ENCODE peak calls at places on chromosomes 12 and 14, in ten cellular contexts. J is Calu3, Q is MM.1S, R is GM20000, L is HFFc6, K is cardiac fibroblast, G is MCF 10A, V is dorsolateral prefrontal cortex, P is tibial artery, S is transverse colon. M is an unnamed sample.

GRCh38 chr12:82687020-82687951 is 580 bp downstream of the TMTC2 start:
- DNase-seq in J (peak), Q (peak), R (peak), L (peak), K (peak), G (peak), V (peak), P (peak), S (peak), M (peak)

GRCh38 chr12:62679569-62679968 is 212.9 kb downstream of the MON2 start:
- DNase-seq in J (no peak), Q (no peak), R (no peak), L (no peak), K (peak), G (no peak), V (no peak), P (no peak), S (no peak), M (no peak)

GRCh38 chr12:87953257-87953860 is 75.8 kb downstream of the C12orf50 start:
- DNase-seq in J (peak), Q (peak), R (peak), L (peak), K (peak), G (peak), V (peak), P (no peak), S (no peak), M (no peak)

GRCh38 chr14:41607966-41608663 is 1.4 kb downstream of the LRFN5 start:
- DNase-seq in J (no peak), Q (no peak), R (no peak), L (no peak), K (no peak), G (no peak), V (peak), P (no peak), S (no peak), M (no peak)

GRCh38 chr12:110591508-110592051 is 8.5 kb upstream of the PPTC7 start:
- DNase-seq in J (no peak), Q (no peak), R (no peak), L (no peak), K (no peak), G (no peak), V (no peak), P (no peak), S (no peak), M (no peak)

GRCh38 chr12:92769124-92769901 is 66.5 kb downstream of the PLEKHG7 start:
- DNase-seq in J (no peak), Q (peak), R (peak), L (no peak), K (peak), G (no peak), V (no peak), P (no peak), S (no peak), M (no peak)

GRCh38 chr14:63666326-63666725 is 24.7 kb upstream of the WDR89 start:
- DNase-seq in J (no peak), Q (no peak), R (no peak), L (no peak), K (peak), G (no peak), V (no peak), P (no peak), S (no peak), M (no peak)

GRCh38 chr14:79270361-79270760 is 940.9 kb downstream of the DIO2 start:
- DNase-seq in J (no peak), Q (no peak), R (no peak), L (no peak), K (no peak), G (no peak), V (no peak), P (no peak), S (no peak), M (no peak)

GRCh38 chr12:27331299-27331926 is 1.2 kb upstream of the BMAL2 start:
- DNase-seq in J (peak), Q (peak), R (peak), L (peak), K (peak), G (peak), V (no peak), P (no peak), S (no peak), M (peak)

GRCh38 chr14:49774111-49774510 is 6.2 kb downstream of the KLHDC2 start:
- DNase-seq in J (no peak), Q (no peak), R (no peak), L (peak), K (no peak), G (no peak), V (no peak), P (no peak), S (no peak), M (no peak)

GRCh38 chr14:99524804-99525698 is 43.8 kb downstream of the CCNK start:
- DNase-seq in J (peak), Q (no peak), R (no peak), L (peak), K (peak), G (peak), V (no peak), P (no peak), S (peak), M (peak)

GRCh38 chr12:115377781-115378180 is 693.8 kb upstream of the TBX3 start:
- DNase-seq in J (no peak), Q (no peak), R (no peak), L (no peak), K (no peak), G (no peak), V (no peak), P (no peak), S (no peak), M (no peak)

GRCh38 chr12:110941391-110941790 is 21.0 kb upstream of the MYL2 start:
- DNase-seq in J (no peak), Q (no peak), R (no peak), L (no peak), K (no peak), G (no peak), V (no peak), P (no peak), S (no peak), M (no peak)

GRCh38 chr12:60308366-60309000 is 712.7 kb downstream of the SLC16A7 start:
- DNase-seq in J (no peak), Q (no peak), R (no peak), L (peak), K (no peak), G (peak), V (no peak), P (no peak), S (no peak), M (no peak)

GRCh38 chr14:104086210-104086660 is 735 bp downstream of the ASPG start:
- DNase-seq in J (no peak), Q (no peak), R (no peak), L (no peak), K (no peak), G (no peak), V (no peak), P (no peak), S (peak), M (no peak)

DNA sequence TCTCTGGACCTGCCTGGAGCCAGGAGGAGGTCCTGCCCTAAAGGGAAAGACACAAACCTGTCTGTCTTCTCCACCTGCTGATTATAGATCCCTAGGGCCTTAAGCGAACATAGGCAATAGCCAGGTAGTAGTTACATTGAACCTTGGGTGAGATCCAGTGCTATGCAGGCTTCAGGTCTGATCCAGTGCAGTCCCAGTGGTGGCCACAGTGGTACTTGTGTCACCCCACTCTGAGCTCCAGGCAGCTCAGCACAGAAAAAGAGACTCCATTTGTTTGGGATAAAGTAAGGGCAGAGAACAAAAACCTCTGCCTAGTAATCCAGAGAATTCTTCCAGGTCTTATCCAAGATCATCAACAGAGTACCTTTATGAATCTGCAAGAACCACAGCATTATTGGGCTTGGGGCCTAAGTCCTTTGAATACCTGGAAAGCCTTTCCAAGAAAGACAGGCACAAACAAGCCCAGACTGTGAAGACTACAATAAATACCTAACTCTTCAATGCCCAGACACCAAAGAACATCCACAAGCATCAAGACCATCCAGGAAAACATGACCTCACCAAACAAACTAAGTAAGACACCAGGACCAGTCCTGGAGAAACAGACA is 60.4 kb upstream of the KTN1 start:
- DNase-seq in J (no peak), Q (no peak), R (no peak), L (no peak), K (no peak), G (no peak), V (no peak), P (no peak), S (no peak), M (no peak)
- TF ChIP-seq CTCF in J (no peak), Q (no peak), R (no peak), L (peak), K (no peak), G (no peak), V (no peak), P (no peak), S (no peak), M (no peak)

GRCh38 chr12:79409562-79409961 is 281.2 kb downstream of the PAWR start:
- DNase-seq in J (no peak), Q (no peak), R (no peak), L (peak), K (peak), G (peak), V (no peak), P (no peak), S (no peak), M (no peak)

GRCh38 chr12:79411791-79412190 is 279.0 kb downstream of the PAWR start:
- DNase-seq in J (no peak), Q (no peak), R (no peak), L (no peak), K (no peak), G (no peak), V (no peak), P (no peak), S (no peak), M (no peak)

GRCh38 chr12:79408665-79409064 is 282.1 kb downstream of the PAWR start:
- DNase-seq in J (no peak), Q (no peak), R (no peak), L (no peak), K (no peak), G (no peak), V (no peak), P (no peak), S (no peak), M (no peak)

GRCh38 chr12:79406993-79407392 is 283.8 kb downstream of the PAWR start:
- DNase-seq in J (no peak), Q (no peak), R (no peak), L (no peak), K (no peak), G (no peak), V (no peak), P (no peak), S (no peak), M (no peak)

DNA sequence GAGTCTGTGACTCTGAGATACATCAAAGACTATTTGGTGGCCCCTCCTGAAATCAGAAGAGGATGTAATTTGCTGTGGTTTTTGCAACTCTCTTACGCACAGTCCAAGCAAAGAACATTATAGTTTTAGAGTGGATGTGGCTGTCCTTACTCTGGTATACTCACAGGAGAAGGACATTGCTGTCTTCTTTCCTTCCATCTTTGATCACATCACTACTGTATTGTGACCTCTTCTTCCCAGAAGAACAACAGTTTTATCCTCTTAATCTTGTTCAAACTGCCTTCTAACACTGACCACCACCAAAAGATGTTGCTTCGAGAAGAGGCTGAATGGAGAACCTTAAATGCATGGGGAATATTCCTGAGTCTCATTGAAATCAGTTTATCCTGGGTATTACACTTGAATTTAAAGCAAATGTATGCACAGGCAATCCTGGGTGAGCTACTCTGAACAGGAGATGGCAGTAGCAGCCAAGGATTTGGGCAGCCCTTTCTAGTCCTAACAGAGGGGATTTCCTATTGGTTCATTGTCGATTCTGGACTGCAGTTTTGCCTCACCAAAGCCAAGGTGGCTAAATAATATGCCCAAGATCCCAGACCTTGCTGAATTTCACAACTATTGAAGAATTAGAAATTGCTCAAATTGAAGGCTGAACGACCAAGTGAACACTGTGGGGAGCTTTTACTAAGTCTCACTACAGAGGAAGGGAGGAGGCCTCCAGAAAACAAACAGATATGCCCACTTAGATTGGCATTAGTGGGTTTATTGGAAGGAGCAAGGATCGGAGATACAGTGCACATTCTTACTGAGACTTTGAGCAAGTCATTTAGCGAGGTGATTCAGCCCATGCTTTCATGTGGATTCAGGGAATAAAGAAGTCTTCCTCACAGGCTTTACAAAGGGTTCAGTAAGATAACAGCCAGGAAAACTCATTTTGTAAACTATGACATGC is 282.8 kb downstream of the PAWR start:
- DNase-seq in J (peak), Q (peak), R (peak), L (peak), K (peak), G (peak), V (peak), P (peak), S (peak), M (peak)
- TF ChIP-seq CTCF in J (peak), Q (peak), R (peak), L (peak), K (peak), G (peak), V (no peak), P (peak), S (peak), M (no peak)

GRCh38 chr12:47408171-47408871 is 297.5 kb downstream of the RPAP3 start:
- DNase-seq in J (peak), Q (peak), R (peak), L (no peak), K (no peak), G (peak), V (no peak), P (no peak), S (peak), M (peak)
- TF ChIP-seq CTCF in J (no peak), Q (peak), R (peak), L (no peak), K (peak), G (peak), V (no peak), P (no peak), S (no peak), M (peak)

DNA sequence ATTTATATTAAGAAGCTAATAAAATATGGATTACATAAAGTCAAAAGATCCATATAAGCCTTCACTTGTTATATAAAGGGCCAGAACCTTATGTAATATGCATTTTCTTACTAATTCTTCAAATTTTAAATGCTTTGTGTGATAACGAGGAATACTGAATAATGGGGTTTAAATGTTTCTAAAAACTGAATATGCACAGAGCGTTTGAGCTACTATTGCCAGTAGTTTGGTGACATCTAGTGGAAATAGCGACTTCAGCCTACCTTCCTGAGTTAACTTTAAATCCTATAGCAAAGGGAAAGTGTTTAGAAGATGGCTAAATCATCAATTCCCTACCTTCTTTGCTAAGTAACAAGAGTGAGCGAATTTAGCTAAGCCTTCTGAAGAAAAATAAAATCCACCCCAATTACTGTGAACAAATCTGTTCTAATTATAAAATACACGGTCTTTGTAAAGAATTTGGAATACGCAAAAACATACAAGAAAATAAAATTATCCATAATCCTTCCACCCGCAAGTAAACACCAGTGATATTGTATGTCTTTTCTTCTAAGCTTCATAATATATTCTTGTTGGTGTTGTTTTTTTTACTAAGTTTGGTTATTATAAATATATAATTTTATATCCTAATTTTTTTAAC is 115.5 kb upstream of the G2E3 start:
- DNase-seq in J (peak), Q (peak), R (no peak), L (peak), K (peak), G (peak), V (no peak), P (no peak), S (no peak), M (no peak)
- TF ChIP-seq CTCF in J (no peak), Q (peak), R (no peak), L (peak), K (peak), G (peak), V (peak), P (peak), S (no peak), M (peak)